ENCODE peak calls at places on chromosomes 3 and 15, in five cellular contexts. M, Y, G, I and E are unnamed samples.

GRCh38 chr3:13498354-13499060 is 18.4 kb downstream of the HDAC11 start:
- DNase-seq in M (no peak), Y (no peak), G (no peak), I (no peak), E (no peak)

GRCh38 chr3:44518782-44519156 is 36.2 kb upstream of the ZKSCAN7 start:
- DNase-seq in M (no peak), Y (no peak), G (no peak), I (no peak), E (no peak)

GRCh38 chr3:127734754-127735473 is 62.2 kb downstream of the ABTB1 start:
- DNase-seq in M (peak), Y (peak), G (no peak), I (peak), E (peak)

GRCh38 chr3:126491221-126492013 is 15.7 kb upstream of the ZXDC start:
- DNase-seq in M (no peak), Y (no peak), G (no peak), I (no peak), E (no peak)

GRCh38 chr3:49132437-49133225 is at the start of gene LAMB2:
- DNase-seq in M (peak), Y (peak), G (no peak), I (no peak), E (peak)

GRCh38 chr3:129001101-129001816 is at the start of gene EFCC1:
- DNase-seq in M (no peak), Y (no peak), G (peak), I (no peak), E (peak)

GRCh38 chr3:60316121-60316783 is 935.0 kb downstream of the FHIT start:
- DNase-seq in M (peak), Y (no peak), G (no peak), I (no peak), E (peak)

GRCh38 chr15:83113881-83114280 is 6.4 kb downstream of the TM6SF1 start:
- DNase-seq in M (no peak), Y (no peak), G (no peak), I (no peak), E (no peak)

GRCh38 chr15:48823237-48823636 is 12.4 kb upstream of the CEP152 start:
- DNase-seq in M (no peak), Y (peak), G (no peak), I (no peak), E (peak)